ENCODE peak calls at places on chromosomes 7 and 10, in ten cellular contexts. I is upper lobe of right lung, V is transverse colon, H is A549, M is brain microvascular endothelial cell, J is mammary epithelial cell, R is kidney, D is thoracic aorta, B is lower lobe of right lung, L is GM12865. K is an unnamed sample.

GRCh38 chr10:12638103-12638502 is 288.8 kb downstream of the CAMK1D start:
- DNase-seq in I (no peak), V (peak), H (peak), M (no peak), J (no peak), R (no peak), D (no peak), B (no peak), L (no peak), K (no peak)

GRCh38 chr10:94963901-94964300 is 25.4 kb downstream of the CYP2C9 start:
- DNase-seq in I (no peak), V (no peak), H (peak), M (peak), J (peak), R (no peak), D (no peak), B (no peak), L (peak), K (peak)

GRCh38 chr10:97031459-97031858 is 154.3 kb downstream of the SLIT1 start:
- DNase-seq in I (no peak), V (no peak), H (no peak), M (no peak), J (no peak), R (no peak), D (no peak), B (no peak), L (no peak), K (no peak)

GRCh38 chr10:98919899-98920298 is 315.8 kb downstream of the HPSE2 start:
- DNase-seq in I (no peak), V (no peak), H (no peak), M (no peak), J (no peak), R (no peak), D (no peak), B (no peak), L (no peak), K (no peak)

GRCh38 chr10:77267703-77268630 is 369.6 kb downstream of the KCNMA1 start:
- DNase-seq in I (no peak), V (no peak), H (no peak), M (peak), J (no peak), R (no peak), D (no peak), B (no peak), L (no peak), K (no peak)

GRCh38 chr10:103111031-103111917 is 81.8 kb downstream of the NT5C2 start:
- DNase-seq in I (no peak), V (no peak), H (no peak), M (no peak), J (peak), R (no peak), D (no peak), B (no peak), L (peak), K (peak)

GRCh38 chr7:150357771-150358427 is 10.7 kb upstream of the REPIN1 start:
- DNase-seq in I (peak), V (no peak), H (no peak), M (no peak), J (peak), R (no peak), D (no peak), B (no peak), L (no peak), K (no peak)

GRCh38 chr10:11638055-11638698 is 26.7 kb upstream of the USP6NL start:
- DNase-seq in I (no peak), V (no peak), H (peak), M (no peak), J (no peak), R (no peak), D (no peak), B (no peak), L (peak), K (no peak)

GRCh38 chr7:138049505-138050116 is 26.6 kb upstream of the AKR1D1 start:
- DNase-seq in I (no peak), V (no peak), H (no peak), M (no peak), J (no peak), R (no peak), D (no peak), B (no peak), L (no peak), K (no peak)

GRCh38 chr7:29292886-29293658 is 98.5 kb downstream of the CHN2 start:
- DNase-seq in I (no peak), V (no peak), H (no peak), M (no peak), J (no peak), R (no peak), D (no peak), B (no peak), L (no peak), K (no peak)

GRCh38 chr7:18975276-18975675 is 142.2 kb downstream of the TWIST1 start:
- DNase-seq in I (no peak), V (no peak), H (no peak), M (no peak), J (no peak), R (no peak), D (no peak), B (no peak), L (no peak), K (no peak)

GRCh38 chr10:12978885-12979284 is 22.6 kb downstream of the CCDC3 start:
- DNase-seq in I (no peak), V (no peak), H (no peak), M (no peak), J (no peak), R (no peak), D (no peak), B (no peak), L (no peak), K (no peak)

GRCh38 chr7:16918288-16918895 is 36.6 kb upstream of the AGR3 start:
- DNase-seq in I (no peak), V (no peak), H (peak), M (no peak), J (peak), R (no peak), D (no peak), B (no peak), L (peak), K (peak)

GRCh38 chr7:24825931-24826661 is 68.8 kb upstream of the GSDME start:
- DNase-seq in I (no peak), V (peak), H (peak), M (peak), J (peak), R (no peak), D (no peak), B (no peak), L (no peak), K (peak)

GRCh38 chr10:110456523-110457091 is 41.1 kb upstream of the DUSP5 start:
- DNase-seq in I (no peak), V (no peak), H (peak), M (peak), J (peak), R (no peak), D (no peak), B (no peak), L (no peak), K (no peak)

GRCh38 chr7:98202367-98203195 is 8.7 kb upstream of the BHLHA15 start:
- DNase-seq in I (peak), V (peak), H (no peak), M (no peak), J (peak), R (no peak), D (no peak), B (no peak), L (peak), K (no peak)

GRCh38 chr7:72465521-72465920 is 53.4 kb upstream of the CALN1 start:
- DNase-seq in I (no peak), V (no peak), H (no peak), M (no peak), J (no peak), R (no peak), D (no peak), B (no peak), L (no peak), K (no peak)

GRCh38 chr7:75955293-75955938 is 39.0 kb downstream of the TMEM120A start:
- DNase-seq in I (no peak), V (no peak), H (no peak), M (no peak), J (no peak), R (peak), D (no peak), B (no peak), L (no peak), K (no peak)

GRCh38 chr10:2761971-2762370 is 305.4 kb upstream of the PFKP start:
- DNase-seq in I (no peak), V (no peak), H (no peak), M (no peak), J (no peak), R (no peak), D (no peak), B (no peak), L (no peak), K (no peak)

GRCh38 chr10:33899578-33900531 is 565.4 kb upstream of the NRP1 start:
- DNase-seq in I (no peak), V (no peak), H (no peak), M (no peak), J (peak), R (no peak), D (no peak), B (no peak), L (no peak), K (peak)

GRCh38 chr7:151166629-151167196 is 781 bp downstream of the GBX1 start:
- DNase-seq in I (peak), V (no peak), H (no peak), M (no peak), J (no peak), R (no peak), D (no peak), B (no peak), L (no peak), K (no peak)

GRCh38 chr10:45809829-45810228 is 37.5 kb downstream of the AGAP4 start:
- DNase-seq in I (no peak), V (no peak), H (peak), M (no peak), J (no peak), R (no peak), D (no peak), B (no peak), L (no peak), K (peak)

GRCh38 chr10:59682986-59683937 is 26.4 kb downstream of the SLC16A9 start:
- DNase-seq in I (no peak), V (no peak), H (no peak), M (no peak), J (peak), R (no peak), D (no peak), B (no peak), L (no peak), K (peak)

GRCh38 chr7:65951837-65952578 is 30.0 kb downstream of the GUSB start:
- DNase-seq in I (no peak), V (no peak), H (peak), M (no peak), J (peak), R (no peak), D (no peak), B (peak), L (no peak), K (peak)

GRCh38 chr10:101001225-101002035 is 1.8 kb downstream of the LZTS2 start:
- DNase-seq in I (peak), V (peak), H (no peak), M (peak), J (peak), R (peak), D (peak), B (peak), L (no peak), K (peak)

GRCh38 chr10:99654791-99655190 is 4.5 kb upstream of the ENTPD7 start:
- DNase-seq in I (no peak), V (no peak), H (no peak), M (no peak), J (peak), R (no peak), D (no peak), B (no peak), L (no peak), K (no peak)

GRCh38 chr10:112874982-112875381 is 75.1 kb upstream of the TCF7L2 start:
- DNase-seq in I (no peak), V (no peak), H (no peak), M (no peak), J (no peak), R (no peak), D (no peak), B (no peak), L (no peak), K (no peak)

GRCh38 chr10:112875474-112876267 is 74.4 kb upstream of the TCF7L2 start:
- DNase-seq in I (no peak), V (peak), H (peak), M (peak), J (peak), R (no peak), D (peak), B (no peak), L (peak), K (peak)

GRCh38 chr10:112873541-112873940 is 76.5 kb upstream of the TCF7L2 start:
- DNase-seq in I (no peak), V (no peak), H (no peak), M (no peak), J (no peak), R (no peak), D (no peak), B (no peak), L (no peak), K (peak)

GRCh38 chr10:112871021-112871420 is 79.0 kb upstream of the TCF7L2 start:
- DNase-seq in I (no peak), V (no peak), H (no peak), M (no peak), J (no peak), R (no peak), D (no peak), B (no peak), L (no peak), K (no peak)

GRCh38 chr10:112872728-112873127 is 77.3 kb upstream of the TCF7L2 start:
- DNase-seq in I (no peak), V (no peak), H (peak), M (no peak), J (no peak), R (no peak), D (no peak), B (no peak), L (no peak), K (no peak)
- TF ChIP-seq CTCF in I (peak), V (no peak), H (no peak), M (peak), J (peak), R (no peak), D (no peak), B (peak), L (peak), K (peak)

GRCh38 chr7:148700693-148701092 is 2.0 kb downstream of the CUL1 start:
- DNase-seq in I (no peak), V (peak), H (peak), M (peak), J (no peak), R (no peak), D (no peak), B (no peak), L (peak), K (peak)

GRCh38 chr7:148702876-148703670 is 4.4 kb downstream of the CUL1 start:
- DNase-seq in I (no peak), V (no peak), H (no peak), M (no peak), J (no peak), R (no peak), D (no peak), B (no peak), L (no peak), K (peak)

GRCh38 chr7:148699024-148699771 is 495 bp downstream of the CUL1 start:
- DNase-seq in I (peak), V (peak), H (peak), M (no peak), J (peak), R (peak), D (no peak), B (peak), L (peak), K (peak)

GRCh38 chr7:148699772-148700629 is 1.3 kb downstream of the CUL1 start:
- DNase-seq in I (no peak), V (no peak), H (peak), M (no peak), J (no peak), R (no peak), D (no peak), B (no peak), L (peak), K (peak)

GRCh38 chr7:148701414-148701813 is 2.7 kb downstream of the CUL1 start:
- DNase-seq in I (no peak), V (no peak), H (peak), M (no peak), J (no peak), R (no peak), D (no peak), B (no peak), L (no peak), K (peak)
- H3K4me3 ChIP-seq in I (peak), V (no peak), H (no peak), M (no peak), J (peak), R (no peak), D (peak), B (no peak), L (peak), K (no peak)

DNA sequence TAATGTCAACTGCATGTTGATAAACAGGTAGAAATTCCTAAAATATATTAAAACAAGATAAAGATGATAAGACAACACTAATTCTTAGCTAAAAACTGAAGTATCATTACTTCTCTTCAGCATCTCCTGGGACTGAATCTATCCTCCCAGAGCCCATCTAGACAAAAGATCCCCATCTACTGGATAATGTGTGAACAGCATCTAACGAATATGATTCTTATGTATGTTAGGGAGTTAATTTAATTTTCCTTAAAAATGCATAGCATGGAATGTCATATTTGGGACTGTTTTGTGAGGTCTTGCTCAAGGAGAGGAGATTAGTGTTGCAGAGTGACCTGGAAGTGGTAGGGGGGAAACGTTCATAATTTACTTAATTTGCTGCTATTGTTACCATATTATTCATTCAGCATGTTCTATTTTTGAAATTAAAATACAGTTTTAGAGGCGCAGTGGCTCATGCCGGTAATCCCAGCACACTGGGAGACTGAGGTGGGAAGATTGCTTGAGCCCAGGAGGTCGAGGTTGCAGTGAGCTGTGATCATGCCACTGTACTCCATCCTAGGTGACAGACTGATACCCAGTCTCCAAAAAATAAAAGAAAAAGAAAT is 305.1 kb upstream of the CSTF2T start:
- DNase-seq in I (no peak), V (no peak), H (peak), M (peak), J (peak), R (no peak), D (no peak), B (no peak), L (peak), K (peak)
- TF ChIP-seq CTCF in I (peak), V (peak), H (peak), M (peak), J (peak), R (peak), D (peak), B (peak), L (peak), K (peak)

GRCh38 chr7:28033386-28033785 is 147.2 kb downstream of the JAZF1 start:
- DNase-seq in I (no peak), V (no peak), H (no peak), M (no peak), J (peak), R (no peak), D (no peak), B (no peak), L (no peak), K (no peak)

GRCh38 chr7:28041508-28042314 is 138.9 kb downstream of the JAZF1 start:
- DNase-seq in I (no peak), V (no peak), H (peak), M (peak), J (peak), R (no peak), D (no peak), B (no peak), L (peak), K (peak)

GRCh38 chr7:28038175-28038855 is 142.3 kb downstream of the JAZF1 start:
- DNase-seq in I (no peak), V (no peak), H (no peak), M (no peak), J (no peak), R (no peak), D (no peak), B (no peak), L (no peak), K (no peak)

GRCh38 chr7:28036748-28037147 is 143.8 kb downstream of the JAZF1 start:
- DNase-seq in I (no peak), V (no peak), H (peak), M (no peak), J (peak), R (no peak), D (no peak), B (no peak), L (no peak), K (no peak)

GRCh38 chr7:28037220-28038010 is 143.2 kb downstream of the JAZF1 start:
- DNase-seq in I (no peak), V (no peak), H (peak), M (peak), J (peak), R (no peak), D (no peak), B (no peak), L (peak), K (peak)
- H3K4me3 ChIP-seq in I (no peak), V (no peak), H (peak), M (peak), J (peak), R (no peak), D (peak), B (no peak), L (no peak), K (no peak)

DNA sequence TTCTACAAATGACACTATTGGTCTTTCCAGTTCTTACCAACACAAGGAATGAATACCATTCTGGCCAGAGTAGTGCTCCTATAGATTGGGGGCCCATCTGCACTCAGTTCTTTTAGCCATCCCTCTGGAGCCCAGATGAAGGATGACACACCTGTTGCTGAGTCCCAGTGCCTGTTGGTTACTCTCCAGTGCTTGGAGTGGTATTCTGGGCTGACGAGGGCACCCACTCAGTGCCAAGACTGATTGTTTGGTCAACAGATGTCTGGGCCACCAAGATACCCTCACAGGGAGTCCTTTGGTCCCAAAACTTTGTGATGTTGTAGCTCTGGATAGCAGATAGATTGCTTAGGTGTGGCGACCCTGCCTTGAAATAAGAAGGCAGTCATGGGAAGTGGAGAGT is 23.7 kb upstream of the ITGA8 start:
- DNase-seq in I (no peak), V (no peak), H (no peak), M (no peak), J (no peak), R (no peak), D (no peak), B (no peak), L (no peak), K (no peak)
- TF ChIP-seq CTCF in I (no peak), V (no peak), H (no peak), M (no peak), J (no peak), R (no peak), D (no peak), B (no peak), L (no peak), K (no peak)

K was measured in cardiac fibroblast.